ENCODE peak calls at places on chromosomes 7 and 10, in eight cellular contexts. T, Y, H, W, Z, K, C and D are unnamed samples.

GRCh38 chr7:138979988-138980574 is 1.1 kb downstream of the KIAA1549 start:
- DNase-seq in H (no peak), K (no peak), W (no peak), T (no peak), Z (no peak), C (no peak), Y (no peak), D (no peak)

GRCh38 chr10:22323538-22324305 is 2.8 kb downstream of the BMI1 start:
- DNase-seq in C (no peak), W (no peak), Y (no peak), T (no peak), H (no peak), Z (no peak), K (no peak), D (no peak)

GRCh38 chr7:50331564-50332208 is 27.2 kb downstream of the IKZF1 start:
- DNase-seq in W (peak; percentile 65), K (no peak), Z (no peak), T (no peak), Y (no peak), H (no peak), C (no peak), D (no peak)

GRCh38 chr7:16688249-16688648 is 42.3 kb downstream of the BZW2 start:
- DNase-seq in Z (no peak), K (no peak), C (no peak), H (no peak), T (no peak), W (no peak), Y (no peak), D (no peak)

GRCh38 chr10:125722811-125723210 is 3.3 kb downstream of the EDRF1 start:
- DNase-seq in W (no peak), T (no peak), Y (no peak), C (no peak), K (no peak), Z (no peak), H (no peak), D (no peak)

GRCh38 chr7:116434820-116435341 is 64.7 kb upstream of the CAV2 start:
- DNase-seq in Y (no peak), K (no peak), T (no peak), Z (no peak), W (no peak), H (peak; percentile 87), C (no peak), D (no peak)

GRCh38 chr10:70893227-70894006 is 5.1 kb upstream of the PCBD1 start:
- DNase-seq in C (no peak), Y (no peak), H (no peak), K (no peak), W (no peak), Z (no peak), T (no peak), D (no peak)

GRCh38 chr7:50621932-50622587 is 56.9 kb upstream of the DDC start:
- DNase-seq in W (no peak), K (no peak), T (no peak), Y (peak; percentile 79), C (no peak), H (no peak), Z (no peak), D (no peak)

GRCh38 chr7:29035044-29035740 is 77.1 kb upstream of the TRIL start:
- DNase-seq in W (no peak), K (no peak), C (no peak), Y (no peak), Z (peak; percentile 80), T (no peak), H (peak; percentile 58), D (no peak)

GRCh38 chr10:102435529-102436233 is 3.3 kb upstream of the CUEDC2 start:
- DNase-seq in W (no peak), K (no peak), T (no peak), C (no peak), Y (no peak), H (no peak), Z (no peak), D (peak; percentile 31)

GRCh38 chr10:102433619-102434046 is 1.3 kb upstream of the CUEDC2 start:
- DNase-seq in H (no peak), T (no peak), W (no peak), K (no peak), Z (no peak), C (no peak), Y (no peak), D (peak; percentile 11)

GRCh38 chr10:102434251-102434913 is 2.0 kb upstream of the CUEDC2 start:
- DNase-seq in Z (peak; percentile 72), C (no peak), Y (no peak), H (peak; percentile 64), W (no peak), K (no peak), T (no peak), D (no peak)

GRCh38 chr10:102436312-102436711 is 3.9 kb upstream of the CUEDC2 start:
- DNase-seq in Y (no peak), K (no peak), H (no peak), T (no peak), C (no peak), W (no peak), Z (no peak), D (no peak)

DNA sequence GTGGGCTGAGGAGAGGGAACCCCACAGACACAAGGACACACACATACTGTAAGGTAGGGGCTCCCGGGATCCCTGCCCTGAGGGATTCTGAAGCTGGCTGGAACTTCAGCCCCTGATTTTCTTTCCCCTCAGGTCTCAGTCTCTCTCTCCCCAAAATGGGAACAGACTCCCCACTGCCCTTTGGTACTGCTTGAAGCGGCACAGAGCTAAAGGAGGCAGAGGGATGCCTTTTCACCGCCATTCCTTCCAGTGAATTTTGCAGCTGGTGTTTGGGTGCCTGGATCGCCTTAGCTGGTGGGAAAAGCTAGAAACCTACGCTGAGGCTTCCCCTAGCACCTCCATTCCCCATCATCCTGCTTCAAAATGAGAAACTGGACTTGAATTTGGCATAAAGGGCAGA is 2.7 kb upstream of the CUEDC2 start:
- DNase-seq in C (no peak), W (no peak), Z (no peak), Y (no peak), K (no peak), H (no peak), T (no peak), D (no peak)
- H3K4me3 ChIP-seq in C (peak overlapping the region; percentile 17), W (peak overlapping the region; percentile 54), Z (peak overlapping the region; percentile 76), Y (peak overlapping the region; percentile 31), K (no peak overlapping the region), H (no peak overlapping the region), T (peak overlapping the region; percentile 15), D (peak overlapping the region; percentile 32)

DNA sequence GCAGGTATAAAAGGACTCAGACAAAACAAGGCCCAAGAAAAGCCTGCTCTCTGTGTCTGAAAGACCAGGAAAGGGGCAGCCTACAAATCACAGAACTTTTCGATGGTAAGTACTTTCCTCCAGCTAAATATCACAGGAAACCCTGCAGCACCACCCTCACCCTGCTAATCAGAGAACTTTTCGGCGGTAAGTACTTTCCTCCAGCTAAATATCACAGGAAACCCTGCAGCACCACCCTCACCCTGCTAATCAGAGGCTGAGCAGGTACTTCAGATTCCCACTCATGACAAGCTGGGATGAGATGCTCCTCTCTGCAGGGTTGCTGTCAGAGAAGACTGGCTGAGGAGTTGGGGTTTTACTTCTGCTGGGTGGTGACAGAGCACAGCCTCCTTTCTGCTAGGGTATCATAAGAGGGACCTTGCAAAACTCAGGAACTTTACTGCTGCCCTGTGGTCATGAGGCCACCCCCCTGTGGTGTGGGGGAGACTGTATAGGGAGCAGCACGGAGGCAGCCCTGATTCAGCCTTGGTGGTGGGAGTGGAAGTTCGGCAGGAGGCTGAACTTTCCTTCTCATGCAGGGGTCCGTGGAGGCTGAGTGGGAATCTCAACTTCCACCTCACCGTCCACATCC is 7.2 kb downstream of the WDR37 start:
- DNase-seq in Y (no peak), C (no peak), H (no peak), T (no peak), K (no peak), Z (no peak), W (peak; percentile 24), D (no peak)
- H3K27ac ChIP-seq in Y (no peak overlapping the region), C (no peak overlapping the region), H (no peak overlapping the region), T (no peak overlapping the region), K (no peak overlapping the region), Z (no peak overlapping the region), W (peak overlapping the region; percentile 73), D (no peak overlapping the region)

DNA sequence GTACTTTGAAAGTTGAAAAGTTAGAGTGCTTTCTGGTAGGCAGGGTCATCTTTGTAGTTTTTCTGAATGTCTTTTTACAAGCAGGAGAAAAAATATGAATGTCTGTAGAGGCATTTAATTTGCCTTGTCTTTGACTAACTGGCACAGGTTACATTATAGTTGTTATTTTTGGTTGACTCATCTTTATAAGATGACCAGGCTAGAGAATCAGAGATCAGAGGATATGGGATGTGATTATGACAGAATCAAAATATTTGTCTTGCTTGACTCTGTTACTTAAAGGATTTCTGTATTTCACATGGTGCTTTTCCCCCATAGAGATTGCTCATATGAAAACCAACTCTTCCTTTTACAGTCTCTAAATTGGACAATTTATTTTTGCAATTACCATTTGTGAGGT is 2.4 kb downstream of the ZMYND11 start:
- DNase-seq in K (no peak), Z (no peak), Y (no peak), T (no peak), H (peak; percentile 74), W (no peak), C (no peak), D (no peak)
- H3K4me1 ChIP-seq in K (peaks cover 6% of the 10 kb centered on the region), Z (peaks cover 63% of the 10 kb centered on the region), Y (no peaks in the 10 kb centered on the region), T (peaks cover 57% of the 10 kb centered on the region), H (peaks cover 11% of the 10 kb centered on the region), W (peaks cover 17% of the 10 kb centered on the region), C (no peaks in the 10 kb centered on the region), D (peaks cover 36% of the 10 kb centered on the region)

GRCh38 chr7:45202618-45203017 is 45.0 kb downstream of the RAMP3 start:
- DNase-seq in K (no peak), H (no peak), W (no peak), Z (no peak), Y (no peak), T (no peak), C (no peak), D (peak; percentile 38)

GRCh38 chr7:45198986-45199385 is 41.4 kb downstream of the RAMP3 start:
- DNase-seq in Y (peak; percentile 25), T (no peak), K (no peak), W (no peak), Z (no peak), C (no peak), H (no peak), D (no peak)

GRCh38 chr7:45199506-45199905 is 41.9 kb downstream of the RAMP3 start:
- DNase-seq in H (no peak), Y (no peak), C (no peak), Z (no peak), W (no peak), T (no peak), K (no peak), D (no peak)

GRCh38 chr7:45203947-45204445 is 46.4 kb downstream of the RAMP3 start:
- DNase-seq in T (no peak), K (no peak), Z (no peak), W (no peak), H (peak; percentile 51), Y (no peak), C (no peak), D (peak; percentile 20)

DNA sequence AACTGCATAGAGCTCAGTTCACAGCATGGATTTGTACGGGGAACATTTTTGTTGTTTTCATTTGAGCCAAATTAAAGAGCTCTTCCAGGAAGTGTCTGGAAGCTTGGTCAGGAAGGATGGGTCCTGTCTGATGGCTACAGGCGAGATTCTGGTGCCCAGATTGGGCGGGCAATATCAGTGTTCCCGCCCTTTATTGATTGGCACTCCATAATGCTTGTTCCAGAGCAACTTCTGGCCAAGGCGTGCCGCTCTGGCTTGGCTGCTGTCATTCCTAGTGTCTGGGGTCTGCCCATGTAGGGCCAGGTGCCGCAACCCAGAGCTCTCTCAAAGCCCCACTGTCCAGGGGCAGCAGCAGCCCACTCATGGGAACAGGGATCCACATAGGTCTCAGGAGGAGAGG is 45.9 kb downstream of the RAMP3 start:
- DNase-seq in H (no peak), Y (peak; percentile 39), T (no peak), W (no peak), Z (no peak), K (no peak), C (no peak), D (no peak)
- H3K4me3 ChIP-seq in H (no peak overlapping the region), Y (no peak overlapping the region), T (no peak overlapping the region), W (no peak overlapping the region), Z (no peak overlapping the region), K (no peak overlapping the region), C (no peak overlapping the region), D (no peak overlapping the region)